ENCODE peak calls at places on chromosome 12, in five cellular contexts. One of them, this sample, is unnamed.

GRCh38 chr12:51896236-51896635 is 8.3 kb downstream of the ANKRD33 start:
- DNase-seq in HCT116: no peak
- DNase-seq in HepG2: no peak
- DNase-seq in A549: no peak
- DNase-seq in K562: no peak
- DNase-seq in this sample: peak

GRCh38 chr12:16913832-16914490 is 308.0 kb upstream of the LMO3 start:
- DNase-seq in HCT116: no peak
- DNase-seq in HepG2: no peak
- DNase-seq in A549: peak
- DNase-seq in K562: no peak
- DNase-seq in this sample: no peak

GRCh38 chr12:56836317-56836716 is 73.2 kb downstream of the HSD17B6 start:
- DNase-seq in HCT116: no peak
- DNase-seq in HepG2: no peak
- DNase-seq in A549: peak
- DNase-seq in K562: no peak
- DNase-seq in this sample: no peak

GRCh38 chr12:100279612-100280244 is 12.8 kb downstream of the SCYL2 start:
- DNase-seq in HCT116: no peak
- DNase-seq in HepG2: peak
- DNase-seq in A549: no peak
- DNase-seq in K562: peak
- DNase-seq in this sample: no peak

GRCh38 chr12:27261866-27262265 is 17.8 kb downstream of the STK38L start:
- DNase-seq in HCT116: no peak
- DNase-seq in HepG2: no peak
- DNase-seq in A549: no peak
- DNase-seq in K562: no peak
- DNase-seq in this sample: no peak

GRCh38 chr12:50271724-50272247 is 11.5 kb downstream of the LIMA1 start:
- DNase-seq in HCT116: no peak
- DNase-seq in HepG2: peak
- DNase-seq in A549: no peak
- DNase-seq in K562: no peak
- DNase-seq in this sample: peak

GRCh38 chr12:71556881-71557280 is 106.8 kb downstream of the ZFC3H1 start:
- DNase-seq in HCT116: peak
- DNase-seq in HepG2: peak
- DNase-seq in A549: peak
- DNase-seq in K562: no peak
- DNase-seq in this sample: no peak

GRCh38 chr12:47449797-47450196 is 256.0 kb downstream of the RPAP3 start:
- DNase-seq in HCT116: no peak
- DNase-seq in HepG2: no peak
- DNase-seq in A549: no peak
- DNase-seq in K562: no peak
- DNase-seq in this sample: no peak

GRCh38 chr12:92950011-92950410 is 20.9 kb upstream of the EEA1 start:
- DNase-seq in HCT116: no peak
- DNase-seq in HepG2: no peak
- DNase-seq in A549: no peak
- DNase-seq in K562: no peak
- DNase-seq in this sample: no peak

GRCh38 chr12:57214398-57214781 is 2.2 kb upstream of the NXPH4 start:
- DNase-seq in HCT116: no peak
- DNase-seq in HepG2: peak
- DNase-seq in A549: peak
- DNase-seq in K562: peak
- DNase-seq in this sample: peak

GRCh38 chr12:129073157-129073915 is 220.1 kb downstream of the GLT1D1 start:
- DNase-seq in HCT116: no peak
- DNase-seq in HepG2: no peak
- DNase-seq in A549: no peak
- DNase-seq in K562: no peak
- DNase-seq in this sample: no peak

GRCh38 chr12:24363177-24363754 is 413.8 kb upstream of the SOX5 start:
- DNase-seq in HCT116: no peak
- DNase-seq in HepG2: no peak
- DNase-seq in A549: no peak
- DNase-seq in K562: no peak
- DNase-seq in this sample: no peak

GRCh38 chr12:59452259-59452658 is 143.6 kb upstream of the SLC16A7 start:
- DNase-seq in HCT116: no peak
- DNase-seq in HepG2: no peak
- DNase-seq in A549: no peak
- DNase-seq in K562: no peak
- DNase-seq in this sample: peak

GRCh38 chr12:49673446-49674317 is 33.5 kb downstream of the FMNL3 start:
- DNase-seq in HCT116: no peak
- DNase-seq in HepG2: peak
- DNase-seq in A549: no peak
- DNase-seq in K562: peak
- DNase-seq in this sample: peak

GRCh38 chr12:31491819-31492598 is 98.9 kb downstream of the DENND5B start:
- DNase-seq in HCT116: peak
- DNase-seq in HepG2: peak
- DNase-seq in A549: peak
- DNase-seq in K562: no peak
- DNase-seq in this sample: peak

GRCh38 chr12:25585021-25585523 is 32.0 kb upstream of the LMNTD1 start:
- DNase-seq in HCT116: no peak
- DNase-seq in HepG2: no peak
- DNase-seq in A549: no peak
- DNase-seq in K562: no peak
- DNase-seq in this sample: peak

GRCh38 chr12:122793685-122794106 is 19.3 kb downstream of the CCDC62 start:
- DNase-seq in HCT116: peak
- DNase-seq in HepG2: peak
- DNase-seq in A549: peak
- DNase-seq in K562: peak
- DNase-seq in this sample: peak

GRCh38 chr12:30013051-30013450 is 229.3 kb upstream of the TMTC1 start:
- DNase-seq in HCT116: no peak
- DNase-seq in HepG2: no peak
- DNase-seq in A549: no peak
- DNase-seq in K562: no peak
- DNase-seq in this sample: no peak

GRCh38 chr12:12733118-12733517 is 15.9 kb downstream of the CDKN1B start:
- DNase-seq in HCT116: no peak
- DNase-seq in HepG2: no peak
- DNase-seq in A549: no peak
- DNase-seq in K562: no peak
- DNase-seq in this sample: no peak

GRCh38 chr12:46473634-46474201 is 101.1 kb upstream of the SLC38A2 start:
- DNase-seq in HCT116: peak
- DNase-seq in HepG2: peak
- DNase-seq in A549: peak
- DNase-seq in K562: no peak
- DNase-seq in this sample: peak

GRCh38 chr12:57864811-57865751 is 18.6 kb upstream of the CTDSP2 start:
- DNase-seq in HCT116: peak
- DNase-seq in HepG2: no peak
- DNase-seq in A549: peak
- DNase-seq in K562: peak
- DNase-seq in this sample: peak

GRCh38 chr12:81080431-81080983 is 2.6 kb downstream of the ACSS3 start:
- DNase-seq in HCT116: no peak
- DNase-seq in HepG2: no peak
- DNase-seq in A549: no peak
- DNase-seq in K562: no peak
- DNase-seq in this sample: no peak

GRCh38 chr12:33277386-33277785 is 162.2 kb downstream of the SYT10 start:
- DNase-seq in HCT116: no peak
- DNase-seq in HepG2: no peak
- DNase-seq in A549: no peak
- DNase-seq in K562: no peak
- DNase-seq in this sample: no peak

GRCh38 chr12:116202433-116202832 is 75.1 kb downstream of the MED13L start:
- DNase-seq in HCT116: no peak
- DNase-seq in HepG2: no peak
- DNase-seq in A549: no peak
- DNase-seq in K562: no peak
- DNase-seq in this sample: no peak
- H3K4me2 ChIP-seq in HCT116: no peak
- H3K4me2 ChIP-seq in HepG2: no peak
- H3K4me2 ChIP-seq in A549: no peak
- H3K4me2 ChIP-seq in K562: no peak
- H3K4me2 ChIP-seq in this sample: no peak

GRCh38 chr12:77204055-77204454 is 138.7 kb upstream of the E2F7 start:
- DNase-seq in HCT116: no peak
- DNase-seq in HepG2: no peak
- DNase-seq in A549: no peak
- DNase-seq in K562: no peak
- DNase-seq in this sample: peak
- TF ChIP-seq MAX in HCT116: no peak
- TF ChIP-seq MAX in HepG2: no peak
- TF ChIP-seq MAX in A549: no peak
- TF ChIP-seq MAX in K562: no peak
- TF ChIP-seq MAX in this sample: no peak

GRCh38 chr12:91007531-91008290 is 2.9 kb upstream of the EPYC start:
- DNase-seq in HCT116: no peak
- DNase-seq in HepG2: no peak
- DNase-seq in A549: no peak
- DNase-seq in K562: no peak
- DNase-seq in this sample: no peak
- H3K4me2 ChIP-seq in HCT116: no peak
- H3K4me2 ChIP-seq in HepG2: no peak
- H3K4me2 ChIP-seq in A549: no peak
- H3K4me2 ChIP-seq in K562: no peak
- H3K4me2 ChIP-seq in this sample: no peak

GRCh38 chr12:121085113-121085841 is 46.2 kb upstream of the OASL start:
- DNase-seq in HCT116: no peak
- DNase-seq in HepG2: no peak
- DNase-seq in A549: no peak
- DNase-seq in K562: no peak
- DNase-seq in this sample: no peak

GRCh38 chr12:121086896-121087295 is 45.8 kb upstream of the P2RX7 start:
- DNase-seq in HCT116: no peak
- DNase-seq in HepG2: no peak
- DNase-seq in A549: no peak
- DNase-seq in K562: no peak
- DNase-seq in this sample: no peak

GRCh38 chr12:121087467-121088207 is 45.0 kb upstream of the P2RX7 start:
- DNase-seq in HCT116: no peak
- DNase-seq in HepG2: no peak
- DNase-seq in A549: no peak
- DNase-seq in K562: no peak
- DNase-seq in this sample: no peak

GRCh38 chr12:121084229-121084628 is 45.2 kb upstream of the OASL start:
- DNase-seq in HCT116: no peak
- DNase-seq in HepG2: no peak
- DNase-seq in A549: no peak
- DNase-seq in K562: no peak
- DNase-seq in this sample: no peak

DNA sequence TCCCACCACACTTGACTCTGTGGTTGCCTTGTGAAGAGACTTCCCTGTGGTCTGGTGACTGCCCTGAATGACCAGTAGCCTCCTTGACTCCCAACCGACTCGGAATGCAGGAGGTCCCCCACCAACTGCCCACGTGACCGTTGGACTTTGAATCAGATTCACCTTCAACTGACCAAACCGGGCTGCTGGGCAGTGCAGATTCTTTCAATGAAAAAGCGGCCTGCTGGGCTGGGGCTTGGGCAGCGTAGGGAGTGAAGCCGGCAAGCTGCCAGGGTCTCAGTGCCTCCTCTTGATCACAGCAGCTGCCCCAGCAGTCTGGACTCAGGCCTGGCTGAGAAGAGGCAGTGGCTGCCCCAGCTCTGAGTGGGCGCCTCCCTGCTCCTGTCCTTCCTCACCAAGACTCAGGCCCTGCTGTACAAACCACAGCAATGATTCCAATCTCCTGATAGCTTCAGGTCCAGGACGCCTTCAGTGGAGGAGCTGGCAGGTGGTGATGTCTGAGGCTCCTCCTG is 46.8 kb upstream of the P2RX7 start:
- DNase-seq in HCT116: no peak
- DNase-seq in HepG2: peak
- DNase-seq in A549: no peak
- DNase-seq in K562: no peak
- DNase-seq in this sample: no peak
- TF ChIP-seq MAX in HCT116: no peak
- TF ChIP-seq MAX in HepG2: no peak
- TF ChIP-seq MAX in A549: no peak
- TF ChIP-seq MAX in K562: no peak
- TF ChIP-seq MAX in this sample: no peak

DNA sequence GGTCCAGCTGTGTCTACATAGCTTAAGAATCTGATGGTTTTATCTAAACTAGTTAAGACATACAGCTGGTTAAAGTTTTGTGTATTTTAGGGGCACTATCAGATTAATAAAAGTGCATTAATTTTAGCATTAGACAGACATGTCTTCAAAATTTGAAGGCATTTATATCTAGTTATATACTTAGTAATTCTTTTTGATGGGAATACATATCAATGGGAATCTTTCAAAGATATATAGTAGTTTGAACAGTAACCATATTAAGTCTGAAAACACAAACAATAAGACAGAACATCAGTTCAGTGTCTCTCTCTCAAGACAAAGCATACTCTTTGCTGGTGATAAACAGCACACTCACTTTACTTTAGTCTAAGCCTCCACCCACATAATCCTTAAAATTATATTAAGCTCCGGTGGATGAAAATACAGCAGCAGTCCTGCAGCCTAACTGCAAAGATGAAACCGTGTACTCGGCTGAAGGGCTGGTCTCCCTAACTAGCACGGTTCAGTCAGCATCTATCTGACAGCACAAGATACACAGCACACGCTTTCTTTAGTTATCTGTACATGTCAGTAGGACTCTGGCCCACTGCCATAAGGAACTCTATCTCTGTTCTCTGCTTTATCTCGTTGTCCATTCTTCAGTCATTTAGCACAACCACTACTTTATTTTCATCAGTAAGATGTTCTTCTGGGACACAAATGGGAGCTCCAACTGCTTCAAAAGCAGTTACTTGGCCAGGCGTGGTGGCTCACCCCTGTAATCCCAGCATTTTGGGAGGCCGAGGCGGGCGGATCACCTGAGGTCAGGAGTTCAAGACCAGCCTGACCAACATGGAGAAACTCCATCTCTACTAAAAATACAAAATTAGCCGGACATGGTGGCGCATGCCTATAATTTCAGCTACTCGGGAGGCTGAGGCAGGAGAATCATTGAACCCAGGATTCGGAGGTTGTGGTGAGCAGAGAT is 80.5 kb downstream of the MED13L start:
- DNase-seq in HCT116: no peak
- DNase-seq in HepG2: no peak
- DNase-seq in A549: no peak
- DNase-seq in K562: peak
- DNase-seq in this sample: no peak
- H3K4me2 ChIP-seq in HCT116: no peak
- H3K4me2 ChIP-seq in HepG2: no peak
- H3K4me2 ChIP-seq in A549: no peak
- H3K4me2 ChIP-seq in K562: peak
- H3K4me2 ChIP-seq in this sample: no peak

GRCh38 chr12:20463920-20464524 is 95.7 kb downstream of the PDE3A start:
- DNase-seq in HCT116: no peak
- DNase-seq in HepG2: peak
- DNase-seq in A549: peak
- DNase-seq in K562: no peak
- DNase-seq in this sample: peak
- TF ChIP-seq MAX in HCT116: no peak
- TF ChIP-seq MAX in HepG2: no peak
- TF ChIP-seq MAX in A549: no peak
- TF ChIP-seq MAX in K562: no peak
- TF ChIP-seq MAX in this sample: no peak

GRCh38 chr12:113702796-113703195 is 231.1 kb upstream of the LHX5 start:
- DNase-seq in HCT116: no peak
- DNase-seq in HepG2: no peak
- DNase-seq in A549: no peak
- DNase-seq in K562: no peak
- DNase-seq in this sample: no peak
- H3K4me2 ChIP-seq in HCT116: no peak
- H3K4me2 ChIP-seq in HepG2: no peak
- H3K4me2 ChIP-seq in A549: no peak
- H3K4me2 ChIP-seq in K562: no peak
- H3K4me2 ChIP-seq in this sample: no peak